ENCODE peak calls at places on chromosomes 1 and 21, in ten cellular contexts. One of them, this sample, is unnamed. For H3K4me1, the result is how much of the 10 kb centered on the place peaks cover.

GRCh38 chr1:51044199-51044598 is 57.8 kb upstream of the C1orf185 start:
- DNase-seq in keratinocyte: no peak
- DNase-seq in fibroblast of lung: no peak
- DNase-seq in NT2/D1: no peak
- DNase-seq in esophagus muscularis mucosa: no peak
- DNase-seq in uterus: no peak
- DNase-seq in HCT116: no peak
- DNase-seq in mucosa of descending colon: no peak
- DNase-seq in IMR-90: no peak
- DNase-seq in breast epithelium: no peak
- DNase-seq in this sample: no peak

GRCh38 chr1:85553936-85554335 is 26.6 kb upstream of the CCN1 start:
- DNase-seq in HCT116: no peak
- DNase-seq in uterus: no peak
- DNase-seq in NT2/D1: no peak
- DNase-seq in IMR-90: no peak
- DNase-seq in breast epithelium: no peak
- DNase-seq in mucosa of descending colon: no peak
- DNase-seq in fibroblast of lung: no peak
- DNase-seq in esophagus muscularis mucosa: no peak
- DNase-seq in keratinocyte: no peak
- DNase-seq in this sample: no peak

GRCh38 chr1:155083865-155084721 is 5.5 kb downstream of the EFNA3 start:
- DNase-seq in keratinocyte: no peak
- DNase-seq in fibroblast of lung: peak
- DNase-seq in NT2/D1: no peak
- DNase-seq in HCT116: no peak
- DNase-seq in uterus: peak
- DNase-seq in IMR-90: no peak
- DNase-seq in breast epithelium: peak
- DNase-seq in esophagus muscularis mucosa: no peak
- DNase-seq in mucosa of descending colon: peak
- DNase-seq in this sample: peak

GRCh38 chr1:209412036-209412435 is 171.5 kb upstream of the CAMK1G start:
- DNase-seq in IMR-90: peak
- DNase-seq in NT2/D1: no peak
- DNase-seq in HCT116: no peak
- DNase-seq in esophagus muscularis mucosa: no peak
- DNase-seq in keratinocyte: no peak
- DNase-seq in fibroblast of lung: no peak
- DNase-seq in uterus: no peak
- DNase-seq in mucosa of descending colon: no peak
- DNase-seq in breast epithelium: no peak
- DNase-seq in this sample: no peak

GRCh38 chr1:159009704-159010361 is at the start of gene IFI16:
- DNase-seq in mucosa of descending colon: no peak
- DNase-seq in IMR-90: peak
- DNase-seq in esophagus muscularis mucosa: no peak
- DNase-seq in NT2/D1: no peak
- DNase-seq in fibroblast of lung: peak
- DNase-seq in HCT116: no peak
- DNase-seq in uterus: peak
- DNase-seq in keratinocyte: peak
- DNase-seq in breast epithelium: no peak
- DNase-seq in this sample: peak

GRCh38 chr1:228546541-228547463 is 59.6 kb downstream of the RNF187 start:
- DNase-seq in uterus: no peak
- DNase-seq in IMR-90: no peak
- DNase-seq in keratinocyte: no peak
- DNase-seq in NT2/D1: no peak
- DNase-seq in HCT116: no peak
- DNase-seq in breast epithelium: no peak
- DNase-seq in mucosa of descending colon: no peak
- DNase-seq in esophagus muscularis mucosa: no peak
- DNase-seq in fibroblast of lung: no peak
- DNase-seq in this sample: no peak

GRCh38 chr1:230191079-230191478 is 124.0 kb downstream of the GALNT2 start:
- DNase-seq in breast epithelium: no peak
- DNase-seq in keratinocyte: no peak
- DNase-seq in NT2/D1: no peak
- DNase-seq in esophagus muscularis mucosa: peak
- DNase-seq in HCT116: no peak
- DNase-seq in IMR-90: peak
- DNase-seq in mucosa of descending colon: no peak
- DNase-seq in fibroblast of lung: peak
- DNase-seq in uterus: peak
- DNase-seq in this sample: no peak

GRCh38 chr1:9202240-9202870 is 32.2 kb upstream of the H6PD start:
- DNase-seq in NT2/D1: no peak
- DNase-seq in fibroblast of lung: no peak
- DNase-seq in keratinocyte: no peak
- DNase-seq in esophagus muscularis mucosa: no peak
- DNase-seq in uterus: no peak
- DNase-seq in HCT116: no peak
- DNase-seq in mucosa of descending colon: no peak
- DNase-seq in breast epithelium: no peak
- DNase-seq in IMR-90: no peak
- DNase-seq in this sample: no peak

GRCh38 chr1:7589080-7589735 is 181.9 kb upstream of the VAMP3 start:
- DNase-seq in uterus: no peak
- DNase-seq in keratinocyte: no peak
- DNase-seq in fibroblast of lung: no peak
- DNase-seq in esophagus muscularis mucosa: no peak
- DNase-seq in IMR-90: no peak
- DNase-seq in breast epithelium: no peak
- DNase-seq in mucosa of descending colon: peak
- DNase-seq in NT2/D1: no peak
- DNase-seq in HCT116: no peak
- DNase-seq in this sample: no peak

GRCh38 chr1:17098440-17099317 is 20.6 kb downstream of the PADI2 start:
- DNase-seq in breast epithelium: no peak
- DNase-seq in mucosa of descending colon: no peak
- DNase-seq in keratinocyte: no peak
- DNase-seq in esophagus muscularis mucosa: no peak
- DNase-seq in fibroblast of lung: no peak
- DNase-seq in HCT116: no peak
- DNase-seq in uterus: no peak
- DNase-seq in IMR-90: no peak
- DNase-seq in NT2/D1: no peak
- DNase-seq in this sample: no peak

GRCh38 chr21:46655230-46655629 is 19.8 kb downstream of the PRMT2 start:
- DNase-seq in mucosa of descending colon: no peak
- DNase-seq in HCT116: no peak
- DNase-seq in NT2/D1: no peak
- DNase-seq in uterus: no peak
- DNase-seq in keratinocyte: no peak
- DNase-seq in IMR-90: no peak
- DNase-seq in esophagus muscularis mucosa: no peak
- DNase-seq in fibroblast of lung: no peak
- DNase-seq in breast epithelium: no peak
- DNase-seq in this sample: no peak

GRCh38 chr21:42125571-42126544 is 54.7 kb downstream of the UMODL1 start:
- DNase-seq in IMR-90: peak
- DNase-seq in NT2/D1: peak
- DNase-seq in fibroblast of lung: peak
- DNase-seq in HCT116: no peak
- DNase-seq in keratinocyte: no peak
- DNase-seq in uterus: no peak
- DNase-seq in mucosa of descending colon: no peak
- DNase-seq in breast epithelium: no peak
- DNase-seq in esophagus muscularis mucosa: no peak
- DNase-seq in this sample: no peak

GRCh38 chr1:220776725-220777326 is 9.9 kb upstream of the MTARC1 start:
- DNase-seq in esophagus muscularis mucosa: peak
- DNase-seq in IMR-90: peak
- DNase-seq in keratinocyte: no peak
- DNase-seq in HCT116: peak
- DNase-seq in breast epithelium: peak
- DNase-seq in mucosa of descending colon: peak
- DNase-seq in NT2/D1: peak
- DNase-seq in uterus: peak
- DNase-seq in fibroblast of lung: peak
- DNase-seq in this sample: peak

GRCh38 chr1:94125551-94126514 is 4.9 kb upstream of the ABCA4 start:
- DNase-seq in esophagus muscularis mucosa: peak
- DNase-seq in mucosa of descending colon: no peak
- DNase-seq in keratinocyte: no peak
- DNase-seq in NT2/D1: no peak
- DNase-seq in uterus: no peak
- DNase-seq in breast epithelium: no peak
- DNase-seq in IMR-90: no peak
- DNase-seq in fibroblast of lung: no peak
- DNase-seq in HCT116: no peak
- DNase-seq in this sample: no peak

GRCh38 chr1:9714257-9714718 is 62.8 kb downstream of the PIK3CD start:
- DNase-seq in IMR-90: no peak
- DNase-seq in esophagus muscularis mucosa: no peak
- DNase-seq in breast epithelium: no peak
- DNase-seq in uterus: no peak
- DNase-seq in fibroblast of lung: no peak
- DNase-seq in keratinocyte: no peak
- DNase-seq in NT2/D1: no peak
- DNase-seq in HCT116: no peak
- DNase-seq in mucosa of descending colon: no peak
- DNase-seq in this sample: peak

DNA sequence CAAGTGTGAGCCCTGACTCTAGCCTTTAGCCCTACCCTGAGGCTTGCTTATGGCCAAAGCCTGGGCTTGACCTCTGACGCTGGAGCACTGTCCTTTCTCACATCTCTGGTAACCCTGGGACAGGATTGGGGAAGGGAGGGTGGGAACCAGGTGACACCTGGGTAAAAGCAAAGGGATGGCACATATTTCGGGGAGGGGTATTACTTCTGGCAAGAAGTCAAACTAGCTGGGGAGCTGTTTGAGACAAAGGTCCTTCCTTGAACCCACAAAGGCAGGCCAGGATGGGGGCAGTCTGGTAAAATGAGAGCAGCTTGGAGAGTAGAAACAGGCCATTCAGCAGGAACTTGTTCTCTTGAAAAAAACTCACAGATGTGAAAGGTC is 2.0 kb downstream of the MOB3C start:
- DNase-seq in uterus: no peak
- DNase-seq in breast epithelium: no peak
- DNase-seq in esophagus muscularis mucosa: no peak
- DNase-seq in keratinocyte: no peak
- DNase-seq in HCT116: no peak
- DNase-seq in IMR-90: no peak
- DNase-seq in mucosa of descending colon: no peak
- DNase-seq in fibroblast of lung: no peak
- DNase-seq in NT2/D1: no peak
- DNase-seq in this sample: no peak
- H3K4me3 ChIP-seq in uterus: no peak
- H3K4me3 ChIP-seq in breast epithelium: peak
- H3K4me3 ChIP-seq in esophagus muscularis mucosa: no peak
- H3K4me3 ChIP-seq in keratinocyte: no peak
- H3K4me3 ChIP-seq in HCT116: no peak
- H3K4me3 ChIP-seq in IMR-90: no peak
- H3K4me3 ChIP-seq in mucosa of descending colon: no peak
- H3K4me3 ChIP-seq in fibroblast of lung: no peak
- H3K4me3 ChIP-seq in NT2/D1: no peak
- H3K4me3 ChIP-seq in this sample: no peak

GRCh38 chr1:206723500-206724472 is 39.1 kb downstream of the MAPKAPK2 start:
- DNase-seq in IMR-90: peak
- DNase-seq in uterus: peak
- DNase-seq in mucosa of descending colon: no peak
- DNase-seq in esophagus muscularis mucosa: no peak
- DNase-seq in HCT116: no peak
- DNase-seq in breast epithelium: no peak
- DNase-seq in keratinocyte: peak
- DNase-seq in fibroblast of lung: peak
- DNase-seq in NT2/D1: no peak
- DNase-seq in this sample: no peak
- H3K4me1 ChIP-seq in IMR-90: under half
- H3K4me1 ChIP-seq in uterus: under half
- H3K4me1 ChIP-seq in mucosa of descending colon: under half
- H3K4me1 ChIP-seq in esophagus muscularis mucosa: half or more
- H3K4me1 ChIP-seq in HCT116: under half
- H3K4me1 ChIP-seq in breast epithelium: under half
- H3K4me1 ChIP-seq in keratinocyte: under half
- H3K4me1 ChIP-seq in fibroblast of lung: under half
- H3K4me1 ChIP-seq in NT2/D1: under half
- H3K4me1 ChIP-seq in this sample: under half

GRCh38 chr1:31181515-31182343 is 58.0 kb downstream of the NKAIN1 start:
- DNase-seq in esophagus muscularis mucosa: no peak
- DNase-seq in mucosa of descending colon: peak
- DNase-seq in IMR-90: no peak
- DNase-seq in keratinocyte: no peak
- DNase-seq in HCT116: peak
- DNase-seq in fibroblast of lung: peak
- DNase-seq in NT2/D1: no peak
- DNase-seq in breast epithelium: peak
- DNase-seq in uterus: peak
- DNase-seq in this sample: peak
- H3K4me3 ChIP-seq in esophagus muscularis mucosa: peak
- H3K4me3 ChIP-seq in mucosa of descending colon: no peak
- H3K4me3 ChIP-seq in IMR-90: no peak
- H3K4me3 ChIP-seq in keratinocyte: peak
- H3K4me3 ChIP-seq in HCT116: peak
- H3K4me3 ChIP-seq in fibroblast of lung: no peak
- H3K4me3 ChIP-seq in NT2/D1: no peak
- H3K4me3 ChIP-seq in breast epithelium: peak
- H3K4me3 ChIP-seq in uterus: no peak
- H3K4me3 ChIP-seq in this sample: no peak

GRCh38 chr1:42937836-42938595 is 20.7 kb downstream of the SLC2A1 start:
- DNase-seq in mucosa of descending colon: no peak
- DNase-seq in IMR-90: no peak
- DNase-seq in HCT116: no peak
- DNase-seq in esophagus muscularis mucosa: no peak
- DNase-seq in NT2/D1: no peak
- DNase-seq in keratinocyte: no peak
- DNase-seq in breast epithelium: no peak
- DNase-seq in uterus: no peak
- DNase-seq in fibroblast of lung: no peak
- DNase-seq in this sample: no peak
- H3K4me1 ChIP-seq in mucosa of descending colon: half or more
- H3K4me1 ChIP-seq in IMR-90: half or more
- H3K4me1 ChIP-seq in HCT116: half or more
- H3K4me1 ChIP-seq in esophagus muscularis mucosa: under half
- H3K4me1 ChIP-seq in NT2/D1: under half
- H3K4me1 ChIP-seq in keratinocyte: half or more
- H3K4me1 ChIP-seq in breast epithelium: under half
- H3K4me1 ChIP-seq in uterus: under half
- H3K4me1 ChIP-seq in fibroblast of lung: under half
- H3K4me1 ChIP-seq in this sample: half or more

GRCh38 chr1:11690669-11691301 is 725 bp upstream of the DRAXIN start:
- DNase-seq in HCT116: no peak
- DNase-seq in uterus: no peak
- DNase-seq in keratinocyte: no peak
- DNase-seq in IMR-90: no peak
- DNase-seq in esophagus muscularis mucosa: no peak
- DNase-seq in NT2/D1: no peak
- DNase-seq in mucosa of descending colon: no peak
- DNase-seq in breast epithelium: no peak
- DNase-seq in fibroblast of lung: no peak
- DNase-seq in this sample: no peak
- H3K4me3 ChIP-seq in HCT116: peak
- H3K4me3 ChIP-seq in uterus: no peak
- H3K4me3 ChIP-seq in keratinocyte: no peak
- H3K4me3 ChIP-seq in IMR-90: no peak
- H3K4me3 ChIP-seq in esophagus muscularis mucosa: peak
- H3K4me3 ChIP-seq in NT2/D1: peak
- H3K4me3 ChIP-seq in mucosa of descending colon: no peak
- H3K4me3 ChIP-seq in breast epithelium: peak
- H3K4me3 ChIP-seq in fibroblast of lung: no peak
- H3K4me3 ChIP-seq in this sample: no peak

GRCh38 chr1:33361553-33362262 is 40.8 kb upstream of the A3GALT2 start:
- DNase-seq in fibroblast of lung: no peak
- DNase-seq in breast epithelium: no peak
- DNase-seq in NT2/D1: no peak
- DNase-seq in keratinocyte: no peak
- DNase-seq in esophagus muscularis mucosa: no peak
- DNase-seq in IMR-90: no peak
- DNase-seq in uterus: no peak
- DNase-seq in mucosa of descending colon: no peak
- DNase-seq in HCT116: no peak
- DNase-seq in this sample: no peak
- H3K4me1 ChIP-seq in fibroblast of lung: under half
- H3K4me1 ChIP-seq in breast epithelium: under half
- H3K4me1 ChIP-seq in NT2/D1: under half
- H3K4me1 ChIP-seq in keratinocyte: under half
- H3K4me1 ChIP-seq in esophagus muscularis mucosa: half or more
- H3K4me1 ChIP-seq in IMR-90: under half
- H3K4me1 ChIP-seq in uterus: under half
- H3K4me1 ChIP-seq in mucosa of descending colon: under half
- H3K4me1 ChIP-seq in HCT116: under half
- H3K4me1 ChIP-seq in this sample: under half